ENCODE peak calls at places on chromosomes 7 and 10, in five cellular contexts. Q is IMR-90, P is heart left ventricle, N is fibroblast of lung, H is transverse colon. D is an unnamed sample.

GRCh38 chr7:25557379-25557916 is 329.2 kb upstream of the NPVF start:
- DNase-seq in Q (no peak), H (no peak), P (no peak), N (no peak), D (no peak)

GRCh38 chr10:88439932-88440331 is 143.2 kb downstream of the RNLS start:
- DNase-seq in Q (no peak), P (no peak), N (no peak), H (no peak), D (no peak)

GRCh38 chr7:28405662-28406061 is 6.7 kb upstream of the CREB5 start:
- DNase-seq in H (peak; percentile 16), P (peak; percentile 52), Q (peak; percentile 97), N (peak; percentile 91), D (peak; percentile 90)

GRCh38 chr10:4909118-4909517 is 54.1 kb upstream of the AKR1C1 start:
- DNase-seq in N (no peak), H (no peak), Q (no peak), P (no peak), D (no peak)

GRCh38 chr10:46226232-46226631 is 60.6 kb upstream of the ANTXRL start:
- DNase-seq in Q (no peak), N (no peak), P (no peak), H (no peak), D (peak; percentile 47)

GRCh38 chr7:123131556-123132345 is 68.0 kb downstream of the SLC13A1 start:
- DNase-seq in H (no peak), N (no peak), Q (no peak), P (no peak), D (no peak)

GRCh38 chr7:123715198-123715597 is 33.6 kb downstream of the WASL start:
- DNase-seq in H (no peak), N (peak; percentile 33), Q (peak; percentile 9), P (no peak), D (no peak)

GRCh38 chr7:107680478-107680877 is 19.9 kb downstream of the SLC26A4 start:
- DNase-seq in P (no peak), Q (no peak), N (no peak), H (no peak), D (no peak)

GRCh38 chr7:17665029-17665428 is 275.3 kb downstream of the SNX13 start:
- DNase-seq in P (no peak), N (no peak), H (no peak), Q (no peak), D (no peak)

GRCh38 chr7:44484482-44485313 is 5.8 kb downstream of the NUDCD3 start:
- DNase-seq in H (no peak), N (no peak), P (no peak), Q (no peak), D (no peak)
- H3K36me3 ChIP-seq in H (no peaks in the 10 kb centered on the region), N (peaks cover 16% of the 10 kb centered on the region), P (peaks cover 54% of the 10 kb centered on the region), Q (peaks cover 25% of the 10 kb centered on the region), D (peaks cover 45% of the 10 kb centered on the region)

DNA sequence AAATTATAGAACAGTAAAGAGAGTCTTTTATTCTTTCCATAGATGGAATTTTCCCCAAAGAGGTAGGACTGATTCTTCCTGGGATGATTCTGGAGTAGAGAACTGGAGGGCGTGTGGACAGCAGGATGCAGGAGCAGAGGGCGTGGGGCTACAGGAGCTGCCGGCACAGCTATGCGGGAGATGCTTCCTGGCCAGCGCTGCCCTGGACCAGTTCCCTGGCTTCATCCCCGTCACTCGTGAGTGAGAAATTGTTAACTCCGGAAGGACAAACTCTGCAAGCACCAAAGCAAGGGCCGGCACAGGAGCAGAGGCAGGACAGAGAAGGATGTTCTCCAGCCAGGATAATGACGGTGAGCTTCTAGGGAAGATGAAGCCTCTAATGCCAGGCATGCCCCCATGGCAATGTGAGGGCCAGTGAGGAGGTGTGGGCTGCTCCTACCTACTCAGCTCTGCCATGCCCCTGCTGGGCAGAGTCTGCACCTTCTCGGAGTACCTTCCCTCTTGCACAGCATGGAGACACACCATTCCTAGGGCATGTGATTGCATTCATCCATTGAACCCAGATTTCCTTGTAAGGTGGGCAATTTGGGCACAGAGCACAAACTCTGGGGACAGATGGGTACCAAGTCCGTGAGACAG is 760.9 kb upstream of the IGFBP3 start:
- DNase-seq in Q (no peak), H (no peak), N (no peak), P (peak; percentile 30), D (no peak)
- TF ChIP-seq CTCF in Q (no peak), H (no peak), N (no peak), P (no peak), D (no peak)

DNA sequence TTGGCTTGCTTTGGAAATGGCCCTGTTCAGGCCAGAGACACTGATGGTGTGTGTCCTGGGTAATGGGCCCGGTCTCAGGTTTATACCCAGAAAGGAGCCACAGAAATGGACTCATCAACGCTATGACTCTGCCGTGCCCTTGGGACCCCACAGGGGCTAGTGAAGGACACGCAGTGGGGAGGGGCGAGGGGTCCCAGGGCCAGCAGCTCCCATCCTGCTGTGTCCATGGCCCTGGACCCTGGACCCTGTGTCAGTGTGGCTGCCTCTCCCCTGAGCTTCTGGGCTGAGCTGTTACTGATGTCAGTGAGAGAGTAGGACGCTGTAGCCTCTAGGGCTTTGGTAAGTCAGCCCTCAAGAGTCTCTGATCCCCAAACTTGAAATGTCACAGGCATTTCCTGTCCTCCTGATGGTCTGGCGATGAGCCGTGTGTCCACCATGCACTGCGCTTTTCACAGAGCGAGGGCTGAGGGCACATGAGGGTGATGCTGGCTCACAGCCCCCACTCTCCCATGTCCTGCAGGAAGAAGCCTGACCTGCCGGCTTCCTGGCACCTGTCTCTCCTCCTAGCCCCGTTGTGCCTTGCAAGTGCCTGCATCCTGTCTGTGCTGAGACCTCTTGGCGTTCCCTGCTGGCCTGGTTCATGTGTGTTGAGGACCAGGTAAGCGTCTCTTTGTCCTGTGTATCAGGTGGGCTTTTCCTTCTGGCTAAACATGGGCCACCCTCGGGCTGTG is 4.4 kb downstream of the ZNF316 start:
- DNase-seq in Q (no peak), H (no peak), N (no peak), P (no peak), D (no peak)
- H3K36me3 ChIP-seq in Q (peaks cover 54% of the 10 kb centered on the region), H (no peaks in the 10 kb centered on the region), N (peaks cover 14% of the 10 kb centered on the region), P (peaks cover 59% of the 10 kb centered on the region), D (peaks cover 51% of the 10 kb centered on the region)

GRCh38 chr10:15719899-15720634 is at the start of gene ITGA8:
- DNase-seq in N (no peak), P (peak; percentile 33), H (peak; percentile 47), Q (no peak), D (no peak)
- TF ChIP-seq CTCF in N (peak; percentile 55), P (peak; percentile 28), H (peak; percentile 28), Q (peak; percentile 6), D (peak; percentile 55)

D was measured in right atrium auricular region.